ENCODE peak calls at places on chromosomes 13 and 19, in six cellular contexts. M, O, C, G, F and A are unnamed samples.

GRCh38 chr19:45637890-45638667 is 1.1 kb downstream of the EML2 start:
- DNase-seq in M (peak), O (peak), C (no peak), G (no peak), F (peak), A (peak)

GRCh38 chr19:49981603-49982593 is 20.9 kb upstream of the SIGLEC11 start:
- DNase-seq in M (no peak), O (no peak), C (no peak), G (no peak), F (no peak), A (no peak)

GRCh38 chr13:62119739-62120700 is 704.4 kb upstream of the PCDH20 start:
- DNase-seq in M (no peak), O (peak), C (no peak), G (no peak), F (no peak), A (no peak)

GRCh38 chr19:1245884-1246816 is 2.2 kb upstream of the MIDN start:
- DNase-seq in M (peak), O (no peak), C (peak), G (peak), F (peak), A (peak)

GRCh38 chr13:107650081-107650701 is 565.1 kb downstream of the LIG4 start:
- DNase-seq in M (peak), O (peak), C (no peak), G (peak), F (peak), A (peak)

GRCh38 chr13:51589793-51590192 is 5.5 kb downstream of the WDFY2 start:
- DNase-seq in M (no peak), O (no peak), C (no peak), G (no peak), F (no peak), A (no peak)

GRCh38 chr13:78999494-78999893 is 340.5 kb upstream of the OBI1 start:
- DNase-seq in M (no peak), O (no peak), C (no peak), G (no peak), F (no peak), A (no peak)

GRCh38 chr13:102769679-102770078 is 3.9 kb downstream of the TEX30 start:
- DNase-seq in M (no peak), O (peak), C (no peak), G (no peak), F (no peak), A (no peak)

GRCh38 chr19:11422163-11423068 is 3.3 kb upstream of the RGL3 start:
- DNase-seq in M (peak), O (peak), C (peak), G (peak), F (peak), A (peak)

GRCh38 chr19:13060964-13061927 is 41.4 kb downstream of the LYL1 start:
- DNase-seq in M (peak), O (peak), C (peak), G (peak), F (peak), A (peak)

GRCh38 chr19:3178377-3178972 is at the start of gene S1PR4:
- DNase-seq in M (no peak), O (no peak), C (no peak), G (no peak), F (no peak), A (no peak)
- TF ChIP-seq CTCF in M (no peak), O (no peak), C (no peak), G (no peak), F (no peak), A (no peak)

GRCh38 chr13:95533545-95534135 is 18.9 kb upstream of the CLDN10 start:
- DNase-seq in M (peak), O (peak), C (no peak), G (no peak), F (no peak), A (peak)

GRCh38 chr13:95540848-95541247 is 11.7 kb upstream of the CLDN10 start:
- DNase-seq in M (no peak), O (no peak), C (no peak), G (peak), F (no peak), A (no peak)

GRCh38 chr13:95541308-95541707 is 11.2 kb upstream of the CLDN10 start:
- DNase-seq in M (no peak), O (no peak), C (no peak), G (no peak), F (no peak), A (no peak)

GRCh38 chr13:95535243-95535642 is 17.3 kb upstream of the CLDN10 start:
- DNase-seq in M (no peak), O (peak), C (no peak), G (no peak), F (no peak), A (no peak)

GRCh38 chr13:95536629-95537241 is 15.8 kb upstream of the CLDN10 start:
- DNase-seq in M (no peak), O (peak), C (no peak), G (no peak), F (no peak), A (no peak)
- TF ChIP-seq CTCF in M (peak), O (peak), C (peak), G (peak), F (no peak), A (no peak)

GRCh38 chr19:19033426-19034203 is at the start of the genes ARMC6 and SUGP2:
- DNase-seq in M (peak), O (peak), C (peak), G (peak), F (peak), A (peak)
- TF ChIP-seq CTCF in M (no peak), O (no peak), C (peak), G (no peak), F (peak), A (no peak)

DNA sequence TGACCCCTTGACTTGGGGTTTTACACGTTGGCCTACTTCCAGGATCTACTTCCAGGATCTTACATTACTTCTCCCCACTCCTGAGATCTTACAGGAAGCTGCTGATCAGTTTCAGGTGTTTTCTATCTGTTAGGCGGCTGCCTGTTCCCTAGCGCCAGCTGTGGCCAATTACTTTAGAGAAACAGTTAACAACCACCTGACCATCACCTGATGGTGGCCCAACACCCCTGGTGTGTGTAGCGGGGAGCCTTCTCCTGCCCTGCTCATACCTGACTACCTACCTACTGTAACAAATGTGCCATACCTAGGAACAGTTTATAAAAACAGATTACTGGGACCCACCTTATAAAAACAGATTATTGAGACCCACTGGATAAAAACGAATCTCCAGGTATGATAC is 2.8 kb upstream of the POP4 start:
- DNase-seq in M (no peak), O (no peak), C (no peak), G (no peak), F (no peak), A (no peak)
- TF ChIP-seq CTCF in M (no peak), O (no peak), C (no peak), G (no peak), F (no peak), A (no peak)

GRCh38 chr19:40908981-40909380 is 26.9 kb upstream of the CYP2A7 start:
- DNase-seq in M (no peak), O (no peak), C (no peak), G (no peak), F (no peak), A (peak)
- TF ChIP-seq CTCF in M (no peak), O (no peak), C (no peak), G (peak), F (no peak), A (no peak)

GRCh38 chr13:29081697-29082440 is 261.7 kb downstream of the MTUS2 start:
- DNase-seq in M (no peak), O (no peak), C (no peak), G (no peak), F (no peak), A (no peak)

GRCh38 chr13:29077051-29077813 is 257.1 kb downstream of the MTUS2 start:
- DNase-seq in M (no peak), O (no peak), C (no peak), G (no peak), F (no peak), A (no peak)

GRCh38 chr13:29081036-29081435 is 260.9 kb downstream of the MTUS2 start:
- DNase-seq in M (no peak), O (no peak), C (no peak), G (no peak), F (no peak), A (no peak)
- TF ChIP-seq CTCF in M (no peak), O (no peak), C (no peak), G (peak), F (no peak), A (no peak)

DNA sequence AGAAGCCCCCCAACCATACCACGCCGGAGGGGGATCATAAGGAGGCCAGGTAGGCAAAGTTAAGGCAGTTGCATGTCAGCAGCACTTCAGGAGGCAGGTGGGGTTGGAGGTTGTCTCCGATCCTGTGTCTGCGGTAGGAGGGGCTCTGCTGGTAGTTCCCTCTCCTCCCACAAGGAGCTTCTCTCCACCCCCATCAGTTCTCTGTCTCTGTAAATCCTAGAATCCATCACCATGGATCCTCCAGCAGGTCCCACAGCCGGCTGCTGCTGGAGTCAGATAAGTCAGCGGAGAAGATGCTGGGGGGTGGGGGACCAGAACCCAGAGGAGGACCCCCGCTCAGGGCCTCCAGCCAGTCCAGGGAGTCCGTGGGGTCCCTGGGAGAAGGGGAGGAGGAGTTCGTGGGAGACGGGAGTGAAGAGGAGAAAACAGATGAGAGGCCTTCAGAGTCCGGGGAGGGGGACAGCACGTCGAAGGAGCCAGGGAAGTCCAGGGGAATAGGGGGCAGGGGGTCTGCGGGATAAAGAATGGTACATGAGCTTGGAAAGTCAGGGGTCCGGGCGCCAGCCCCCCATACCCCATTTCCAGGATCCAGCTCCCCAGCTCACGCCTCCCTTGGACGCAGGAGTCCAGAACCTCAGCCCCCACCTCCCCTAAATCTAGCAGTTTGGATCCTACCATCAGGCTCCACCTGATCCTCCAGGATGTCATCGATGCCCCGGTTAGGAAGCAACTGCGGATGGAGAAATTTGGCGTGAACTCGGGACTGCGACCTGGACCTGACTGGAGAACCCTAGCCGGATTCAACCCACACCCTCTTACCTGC is 6.3 kb downstream of the MAMSTR start:
- DNase-seq in M (no peak), O (peak), C (no peak), G (no peak), F (no peak), A (no peak)
- TF ChIP-seq CTCF in M (no peak), O (no peak), C (no peak), G (no peak), F (no peak), A (no peak)